ENCODE peak calls at places on chromosomes 16 and 17, in five cellular contexts. Q, N, M, V and Y are unnamed samples.

GRCh38 chr17:61408151-61409041 is 8.8 kb downstream of the TBX2 start:
- DNase-seq in Q (no peak), M (no peak), V (no peak), N (peak), Y (no peak)

GRCh38 chr17:78514521-78514920 is 62.7 kb downstream of the DNAH17 start:
- DNase-seq in V (no peak), N (no peak), Q (no peak), M (no peak), Y (no peak)

GRCh38 chr16:27625050-27625697 is 75.2 kb downstream of the KATNIP start:
- DNase-seq in Q (no peak), N (no peak), M (no peak), V (peak), Y (no peak)

GRCh38 chr17:38658741-38659345 is 15.9 kb downstream of the EPOP start:
- DNase-seq in M (no peak), Q (no peak), V (no peak), N (no peak), Y (no peak)

GRCh38 chr17:80112471-80113032 is 11.2 kb downstream of the GAA start:
- DNase-seq in N (peak), M (no peak), Q (no peak), V (no peak), Y (no peak)

GRCh38 chr16:24539850-24540484 is 601 bp downstream of the RBBP6 start:
- DNase-seq in M (no peak), V (no peak), N (no peak), Q (no peak), Y (peak)

GRCh38 chr16:54397190-54397835 is 110.7 kb upstream of the IRX3 start:
- DNase-seq in M (no peak), N (no peak), Q (no peak), V (no peak), Y (no peak)

GRCh38 chr16:14070877-14071575 is at the start of gene MRTFB:
- DNase-seq in Q (peak), N (peak), V (peak), M (peak), Y (peak)

GRCh38 chr17:8649157-8650118 is 18.9 kb upstream of the MYH10 start:
- DNase-seq in N (no peak), V (no peak), M (no peak), Q (no peak), Y (no peak)

GRCh38 chr17:74231846-74232713 is 18.7 kb downstream of the TTYH2 start:
- DNase-seq in M (no peak), V (no peak), Q (no peak), N (no peak), Y (no peak)

GRCh38 chr16:12178251-12178990 is 201.9 kb downstream of the SNX29 start:
- DNase-seq in M (no peak), N (no peak), Q (no peak), V (no peak), Y (no peak)

GRCh38 chr16:55263271-55264250 is 60.4 kb upstream of the IRX6 start:
- DNase-seq in V (no peak), M (no peak), N (no peak), Q (no peak), Y (no peak)

GRCh38 chr17:45794840-45795239 is 10.7 kb downstream of the CRHR1 start:
- DNase-seq in N (no peak), Q (no peak), M (no peak), V (no peak), Y (peak)

GRCh38 chr16:27286446-27286845 is 17.9 kb upstream of the NSMCE1 start:
- DNase-seq in V (peak), M (no peak), Q (no peak), N (no peak), Y (no peak)

GRCh38 chr17:29572691-29573557 is 4.4 kb downstream of the TP53I13 start:
- DNase-seq in Q (no peak), M (no peak), N (peak), V (no peak), Y (no peak)

GRCh38 chr16:27406729-27407128 is 4.8 kb downstream of the IL21R start:
- DNase-seq in M (no peak), N (no peak), V (no peak), Q (no peak), Y (no peak)

GRCh38 chr17:75619506-75620431 is 13.5 kb upstream of the SMIM5 start:
- DNase-seq in N (peak), V (peak), M (peak), Q (no peak), Y (peak)

GRCh38 chr16:12757546-12757945 is 46.1 kb downstream of the CPPED1 start:
- DNase-seq in Q (no peak), V (no peak), M (no peak), N (no peak), Y (no peak)

GRCh38 chr17:15340966-15341365 is 431 bp downstream of the TEKT3 start:
- DNase-seq in M (no peak), N (no peak), V (no peak), Q (no peak), Y (no peak)

GRCh38 chr17:37774508-37774907 is 29.6 kb upstream of the HNF1B start:
- DNase-seq in Q (peak), N (no peak), V (no peak), M (no peak), Y (no peak)

GRCh38 chr17:60330731-60331130 is 61.2 kb downstream of the USP32 start:
- DNase-seq in M (no peak), V (no peak), Q (no peak), N (no peak), Y (no peak)

GRCh38 chr17:57697891-57698708 is 47.0 kb downstream of the CCDC182 start:
- DNase-seq in N (peak), V (peak), Q (no peak), M (no peak), Y (no peak)

GRCh38 chr17:32187276-32187675 is 45.0 kb downstream of the RHOT1 start:
- DNase-seq in M (no peak), Q (no peak), N (no peak), V (no peak), Y (no peak)

GRCh38 chr16:28326881-28327610 is 34.7 kb downstream of the SBK1 start:
- DNase-seq in V (peak), N (peak), Q (no peak), M (peak), Y (peak)

GRCh38 chr16:11168386-11169065 is 87.5 kb downstream of the SOCS1 start:
- DNase-seq in V (no peak), M (no peak), N (no peak), Q (no peak), Y (no peak)

GRCh38 chr17:9247401-9247938 is 226.2 kb downstream of the NTN1 start:
- DNase-seq in N (no peak), Q (no peak), M (no peak), V (no peak), Y (no peak)

GRCh38 chr16:2779151-2779920 is 2.3 kb upstream of the ELOB start:
- DNase-seq in M (no peak), Q (no peak), V (no peak), N (no peak), Y (no peak)

GRCh38 chr17:51298508-51299371 is 38.4 kb downstream of the UTP18 start:
- DNase-seq in V (peak), Q (no peak), M (peak), N (no peak), Y (peak)

GRCh38 chr16:53433509-53433908 is 762 bp upstream of the RBL2 start:
- DNase-seq in N (no peak), Q (no peak), M (no peak), V (no peak), Y (no peak)

GRCh38 chr16:67271446-67271845 is 7.9 kb upstream of the PLEKHG4 start:
- DNase-seq in M (no peak), Q (no peak), V (no peak), N (no peak), Y (no peak)

GRCh38 chr16:21028728-21029127 is 121.9 kb downstream of the DNAH3 start:
- DNase-seq in V (no peak), N (no peak), M (no peak), Q (no peak), Y (no peak)

GRCh38 chr17:83061586-83061985 is 17.8 kb upstream of the METRNL start:
- DNase-seq in N (peak), Q (no peak), M (no peak), V (no peak), Y (no peak)

GRCh38 chr17:1241904-1242303 is 28.3 kb upstream of the BHLHA9 start:
- DNase-seq in V (no peak), N (no peak), Q (no peak), M (no peak), Y (no peak)

GRCh38 chr17:21462259-21462658 is 86.1 kb downstream of the KCNJ12 start:
- DNase-seq in V (no peak), N (no peak), Q (no peak), M (no peak), Y (no peak)

GRCh38 chr16:72149676-72150464 is 22.1 kb downstream of the PMFBP1 start:
- DNase-seq in Q (no peak), N (no peak), V (peak), M (no peak), Y (no peak)

GRCh38 chr16:14309001-14309886 is 238.1 kb downstream of the MRTFB start:
- DNase-seq in Q (no peak), M (no peak), V (no peak), N (no peak), Y (no peak)

GRCh38 chr17:62910277-62910676 is 55.8 kb upstream of the TANC2 start:
- DNase-seq in V (no peak), N (no peak), Q (no peak), M (no peak), Y (no peak)

GRCh38 chr17:1362964-1363363 is 37.1 kb downstream of the YWHAE start:
- DNase-seq in V (no peak), Q (no peak), N (no peak), M (no peak), Y (no peak)

DNA sequence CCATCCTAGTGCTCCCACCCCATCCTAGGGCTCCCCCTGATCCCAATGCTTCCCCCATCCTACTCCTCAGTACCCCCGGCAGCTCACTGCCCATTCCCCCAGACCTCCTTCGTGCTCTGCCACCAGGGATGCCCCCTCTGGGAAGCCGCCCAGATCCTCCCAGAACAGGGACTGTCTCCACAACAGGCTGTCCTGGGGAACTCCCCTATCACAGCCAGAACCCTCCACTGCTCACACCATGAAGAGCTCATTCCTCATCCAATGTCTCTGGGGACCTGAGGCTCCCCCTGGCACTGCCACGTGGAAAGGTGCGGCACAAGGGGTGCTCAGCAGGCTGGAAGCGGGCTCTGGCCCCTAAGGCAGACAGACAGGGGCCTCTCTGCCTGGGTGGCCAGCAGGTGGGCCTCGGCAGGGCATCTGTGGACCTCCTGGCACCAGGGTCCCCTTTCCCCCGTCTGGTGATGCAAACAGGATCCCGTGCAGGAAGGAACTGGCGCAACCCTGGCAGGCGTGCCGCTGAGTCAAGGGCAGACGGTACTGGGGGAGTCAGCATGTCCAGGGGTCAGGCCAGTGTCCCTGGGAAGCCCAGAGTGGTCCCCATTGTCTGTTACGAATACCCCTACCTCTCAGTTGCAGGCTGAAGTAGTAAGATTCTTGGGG is 14.8 kb upstream of the PVALEF start:
- DNase-seq in V (no peak), M (no peak), Q (no peak), N (no peak), Y (no peak)
- TF ChIP-seq SUZ12 in V (no peak), M (no peak), Q (no peak), N (no peak), Y (no peak)

GRCh38 chr16:16045879-16046278 is 96.5 kb downstream of the ABCC1 start:
- DNase-seq in Q (no peak), V (no peak), N (no peak), M (peak), Y (peak)
- TF ChIP-seq SUZ12 in Q (no peak), V (no peak), N (no peak), M (no peak), Y (no peak)

DNA sequence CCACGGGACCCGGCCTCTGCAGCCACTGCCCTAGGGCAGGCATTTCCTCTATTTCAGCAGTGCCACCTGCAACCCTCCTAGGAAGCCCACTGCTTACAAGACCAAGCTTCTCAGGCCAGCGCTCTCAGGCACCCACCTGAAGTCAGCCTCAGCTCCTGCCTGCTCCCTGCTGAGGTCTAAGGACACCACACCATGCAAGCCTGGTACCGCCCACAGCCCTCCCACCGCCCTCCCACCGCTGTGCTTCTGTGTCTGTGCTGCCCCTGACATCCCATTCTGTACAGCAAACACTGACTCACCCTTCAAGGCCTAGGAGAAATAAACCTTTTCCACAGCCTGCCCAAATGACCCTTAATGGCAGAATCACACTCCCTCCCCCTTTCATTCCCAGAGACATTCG is 6.3 kb downstream of the CLUH start:
- DNase-seq in V (peak), Q (no peak), M (no peak), N (no peak), Y (no peak)
- TF ChIP-seq SUZ12 in V (no peak), Q (no peak), M (no peak), N (no peak), Y (no peak)

GRCh38 chr16:88437367-88437964 is 15.6 kb upstream of the ZFPM1 start:
- DNase-seq in V (peak), Q (no peak), M (no peak), N (peak), Y (peak)
- TF ChIP-seq SUZ12 in V (no peak), Q (no peak), M (no peak), N (no peak), Y (no peak)

GRCh38 chr16:75044800-75045361 is 46.1 kb downstream of the ZNRF1 start:
- DNase-seq in Q (no peak), N (no peak), M (no peak), V (no peak), Y (no peak)
- TF ChIP-seq SUZ12 in Q (no peak), N (no peak), M (no peak), V (no peak), Y (no peak)

GRCh38 chr17:72119280-72119962 is 1.4 kb upstream of the SOX9 start:
- DNase-seq in V (no peak), Q (no peak), M (no peak), N (no peak), Y (no peak)

GRCh38 chr17:72117748-72118587 is 2.9 kb upstream of the SOX9 start:
- DNase-seq in M (no peak), V (no peak), N (peak), Q (no peak), Y (no peak)

GRCh38 chr17:72117470-72117747 is 3.4 kb upstream of the SOX9 start:
- DNase-seq in N (no peak), M (no peak), V (no peak), Q (no peak), Y (no peak)

GRCh38 chr17:72119963-72120877 is 600 bp upstream of the SOX9 start:
- DNase-seq in M (no peak), V (peak), Q (no peak), N (peak), Y (peak)

DNA sequence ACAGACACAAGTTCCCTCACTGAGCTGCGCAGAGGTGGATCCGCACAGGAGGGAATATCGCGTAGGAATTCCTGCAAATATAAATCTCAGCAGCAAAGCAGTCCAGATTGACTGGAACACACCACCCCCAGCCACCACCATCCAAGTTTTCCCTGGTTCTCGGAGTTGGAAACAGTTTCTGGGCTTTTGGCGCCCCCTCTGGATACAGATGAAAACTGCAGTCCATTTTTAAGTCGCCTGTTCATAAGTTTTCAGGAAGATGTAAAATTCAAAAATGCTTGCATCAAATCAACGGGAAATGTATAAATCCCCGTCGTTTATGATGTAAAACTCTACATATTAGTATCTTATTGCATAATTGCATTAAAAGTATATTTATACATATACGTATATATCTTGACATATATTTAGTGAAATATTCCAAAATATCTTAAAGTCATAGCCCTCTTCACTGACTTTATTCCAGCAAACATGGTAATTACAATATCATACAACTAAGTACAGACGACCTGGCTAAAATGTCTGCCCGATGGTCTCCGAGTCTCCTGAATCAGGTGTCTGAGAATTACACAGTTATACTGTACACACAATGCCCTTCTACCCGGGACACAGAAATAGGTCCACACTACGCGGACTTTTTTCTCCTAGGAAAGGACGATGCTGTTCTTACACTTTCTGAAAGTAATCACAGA is 2.1 kb upstream of the SOX9 start:
- DNase-seq in Q (peak), N (peak), V (peak), M (peak), Y (peak)
- TF ChIP-seq SUZ12 in Q (no peak), N (no peak), V (no peak), M (no peak), Y (no peak)

GRCh38 chr16:51531271-51531670 is 380.2 kb upstream of the SALL1 start:
- DNase-seq in M (no peak), Q (no peak), N (no peak), V (no peak), Y (no peak)
- TF ChIP-seq SUZ12 in M (no peak), Q (no peak), N (no peak), V (no peak), Y (no peak)